ENCODE peak calls at places on chromosomes 11 and 22, in five cellular contexts. Q, U, S, R and T are unnamed samples.

GRCh38 chr11:128508785-128509518 is 78.4 kb downstream of the ETS1 start:
- DNase-seq in R (no peak), U (no peak), S (peak), Q (no peak), T (no peak)

GRCh38 chr22:17477401-17477833 is 85.9 kb upstream of the SLC25A18 start:
- DNase-seq in Q (no peak), U (no peak), R (no peak), S (no peak), T (no peak)

GRCh38 chr11:69842746-69843528 is 23.7 kb upstream of the FGF3 start:
- DNase-seq in S (no peak), Q (no peak), U (no peak), R (no peak), T (no peak)

GRCh38 chr11:62574363-62575057 is 819 bp upstream of the EEF1G start:
- DNase-seq in Q (no peak), R (no peak), U (no peak), S (no peak), T (no peak)

GRCh38 chr11:99893803-99894202 is 793.3 kb upstream of the ARHGAP42 start:
- DNase-seq in S (no peak), Q (peak), U (no peak), R (no peak), T (no peak)

GRCh38 chr22:37184816-37185541 is 3.1 kb downstream of the C1QTNF6 start:
- DNase-seq in U (no peak), S (no peak), Q (no peak), R (no peak), T (no peak)

GRCh38 chr22:44166877-44167276 is 13.8 kb upstream of the PARVG start:
- DNase-seq in S (no peak), U (no peak), Q (no peak), R (no peak), T (no peak)

GRCh38 chr22:37757663-37758062 is 50.1 kb upstream of the GCAT start:
- DNase-seq in S (no peak), R (no peak), Q (no peak), U (no peak), T (no peak)

GRCh38 chr22:46027219-46028068 is 50.5 kb upstream of the WNT7B start:
- DNase-seq in R (peak), U (no peak), Q (no peak), S (no peak), T (no peak)

GRCh38 chr22:45968751-45969413 is 8.1 kb downstream of the WNT7B start:
- DNase-seq in U (no peak), Q (no peak), S (no peak), R (no peak), T (no peak)

GRCh38 chr22:27682438-27682837 is 119.1 kb downstream of the MN1 start:
- DNase-seq in S (no peak), U (no peak), R (no peak), Q (no peak), T (no peak)

GRCh38 chr11:638616-639323 is 1.7 kb downstream of the DRD4 start:
- DNase-seq in R (no peak), U (no peak), Q (no peak), S (no peak), T (no peak)

GRCh38 chr11:59243633-59244032 is 30.9 kb upstream of the MPEG1 start:
- DNase-seq in S (no peak), R (no peak), Q (no peak), U (no peak), T (no peak)

GRCh38 chr11:3021125-3021524 is 29.0 kb upstream of the NAP1L4 start:
- DNase-seq in S (peak), U (no peak), Q (peak), R (peak), T (no peak)

GRCh38 chr11:122505304-122506006 is 150.1 kb upstream of the UBASH3B start:
- DNase-seq in Q (peak), U (peak), S (peak), R (peak), T (no peak)

GRCh38 chr11:123187670-123188507 is 7.2 kb downstream of the CLMP start:
- DNase-seq in U (no peak), Q (peak), S (no peak), R (no peak), T (no peak)

GRCh38 chr11:73997120-73997772 is 11.6 kb downstream of the UCP3 start:
- DNase-seq in S (no peak), R (no peak), U (no peak), Q (no peak), T (no peak)

GRCh38 chr11:1231396-1232327 is 8.8 kb downstream of the MUC5B start:
- DNase-seq in S (no peak), Q (peak), U (no peak), R (no peak), T (no peak)

GRCh38 chr11:126700773-126701554 is 299.6 kb downstream of the KIRREL3 start:
- DNase-seq in S (no peak), R (no peak), U (no peak), Q (no peak), T (no peak)

GRCh38 chr11:3130269-3131071 is 34.6 kb downstream of the OSBPL5 start:
- DNase-seq in R (no peak), U (no peak), Q (peak), S (no peak), T (no peak)

GRCh38 chr22:20725987-20726558 is 47.8 kb upstream of the SERPIND1 start:
- DNase-seq in R (no peak), S (no peak), U (no peak), Q (no peak), T (no peak)

GRCh38 chr11:733072-733471 is 14.2 kb upstream of the TALDO1 start:
- DNase-seq in R (no peak), U (no peak), S (no peak), Q (no peak), T (no peak)

GRCh38 chr11:117045956-117046355 is 52.3 kb downstream of the SIK3 start:
- DNase-seq in R (no peak), Q (no peak), S (no peak), U (no peak), T (no peak)

GRCh38 chr22:30204742-30205111 is 41.8 kb downstream of the LIF start:
- DNase-seq in S (no peak), Q (no peak), U (no peak), R (no peak), T (no peak)

GRCh38 chr11:43992834-43993637 is 50.6 kb downstream of the C11orf96 start:
- DNase-seq in S (no peak), Q (peak), R (no peak), U (no peak), T (no peak)

GRCh38 chr22:37752189-37753061 is 55.3 kb upstream of the GCAT start:
- DNase-seq in S (no peak), U (no peak), R (peak), Q (no peak), T (no peak)

GRCh38 chr22:17920145-17920605 is 104.2 kb downstream of the MICAL3 start:
- DNase-seq in S (no peak), Q (peak), U (no peak), R (no peak), T (no peak)

GRCh38 chr11:79113099-79113498 is 327.7 kb downstream of the TENM4 start:
- DNase-seq in S (no peak), U (no peak), Q (no peak), R (no peak), T (no peak)

GRCh38 chr11:111363985-111364384 is 15.1 kb downstream of the POU2AF1 start:
- DNase-seq in S (no peak), U (no peak), Q (no peak), R (no peak), T (no peak)

GRCh38 chr11:75421035-75421602 is 11.9 kb downstream of the KLHL35 start:
- DNase-seq in S (no peak), R (no peak), U (no peak), Q (no peak), T (no peak)